ENCODE peak calls at places on chromosomes 7 and 10, in ten cellular contexts. T is heart right ventricle; I is foreskin keratinocyte; N is activated CD8-positive, alpha-beta memory T cell treated with anti-CD3 and anti-CD28 coated beads, Interleukin-2, amount 10 ng/mL, durations not matched to agents 7 days and 5 days; Y is stimulated activated naive CD8-positive, alpha-beta T cell treated with anti-CD3 and anti-CD28 coated beads, Interleukin-15, Interleukin-2, amounts not matched to agents 100 U/mL and 50 U/mL, for 24 hours; B is activated T-cell treated with anti-CD3 and anti-CD28 coated beads, Interleukin-2, amount 50 U/mL, for 72 hours; V is activated CD4-positive, alpha-beta T cell treated with anti-CD3 and anti-CD28 coated beads for 4 hours; W is neural progenitor cell; U is T-helper 9 cell; R is body of pancreas. O is an unnamed sample.

GRCh38 chr10:122861724-122862161 is 16.1 kb upstream of the CUZD1 start:
- DNase-seq in N (no peak), T (no peak), U (no peak), I (peak; percentile 72), R (no peak), Y (no peak), B (no peak), V (no peak), W (no peak), O (no peak)

GRCh38 chr10:48670978-48671913 is 13.4 kb upstream of the WDFY4 start:
- DNase-seq in U (no peak), B (no peak), R (no peak), Y (peak; percentile 32), T (no peak), I (no peak), W (peak; percentile 81), V (no peak), N (no peak), O (no peak)

GRCh38 chr10:126243976-126244375 is 144.3 kb downstream of the ADAM12 start:
- DNase-seq in Y (no peak), T (no peak), I (no peak), W (no peak), N (no peak), R (no peak), U (no peak), B (no peak), V (no peak), O (no peak)

GRCh38 chr7:24455813-24456525 is 117.3 kb upstream of the PALS2 start:
- DNase-seq in W (no peak), I (no peak), B (no peak), U (no peak), R (no peak), T (no peak), N (no peak), V (no peak), Y (no peak), O (no peak)

GRCh38 chr10:91006752-91007346 is 86.0 kb upstream of the ANKRD1 start:
- DNase-seq in R (no peak), B (no peak), I (no peak), Y (no peak), W (no peak), V (no peak), N (no peak), T (no peak), U (no peak), O (no peak)

GRCh38 chr7:127404282-127405049 is 12.0 kb upstream of the ZNF800 start:
- DNase-seq in N (no peak), I (no peak), B (no peak), Y (no peak), T (no peak), R (no peak), V (no peak), W (no peak), U (no peak), O (no peak)

GRCh38 chr10:33352154-33352553 is 17.7 kb upstream of the NRP1 start:
- DNase-seq in U (no peak), W (no peak), B (no peak), V (no peak), R (no peak), Y (no peak), N (no peak), T (no peak), I (no peak), O (no peak)

GRCh38 chr7:30472771-30473392 is 5.7 kb downstream of the NOD1 start:
- DNase-seq in I (no peak), T (no peak), W (no peak), R (no peak), N (peak; percentile 14), B (no peak), V (no peak), U (no peak), Y (no peak), O (no peak)

GRCh38 chr10:112875474-112876267 is 74.4 kb upstream of the TCF7L2 start:
- DNase-seq in U (no peak), T (no peak), Y (no peak), I (peak; percentile 30), V (no peak), W (no peak), N (no peak), B (peak; percentile 2), R (peak; percentile 28), O (no peak)

GRCh38 chr7:100863406-100863950 is 3.7 kb upstream of the TRIP6 start:
- DNase-seq in I (no peak), Y (no peak), U (no peak), R (peak; percentile 64), N (no peak), B (no peak), T (no peak), W (no peak), V (no peak), O (no peak)

GRCh38 chr10:113690749-113691148 is 11.0 kb downstream of the CASP7 start:
- DNase-seq in U (no peak), T (no peak), R (no peak), W (no peak), I (no peak), V (no peak), B (no peak), Y (no peak), N (no peak), O (no peak)

GRCh38 chr7:158815046-158815445 is 14.3 kb downstream of the ESYT2 start:
- DNase-seq in T (no peak), N (no peak), Y (no peak), U (no peak), R (no peak), V (no peak), B (no peak), W (peak; percentile 33), I (no peak), O (no peak)

GRCh38 chr7:104127204-104127603 is 80.6 kb downstream of the ORC5 start:
- DNase-seq in R (no peak), Y (no peak), I (no peak), W (no peak), V (no peak), B (no peak), N (no peak), U (no peak), T (no peak), O (no peak)

GRCh38 chr10:101029520-101030309 is 1.2 kb downstream of the PDZD7 start:
- DNase-seq in T (no peak), V (no peak), Y (no peak), B (no peak), W (peak; percentile 64), R (no peak), U (no peak), I (no peak), N (no peak), O (no peak)

GRCh38 chr10:99538287-99538917 is 5.7 kb downstream of the NKX2-3 start:
- DNase-seq in T (no peak), U (no peak), I (no peak), Y (no peak), B (no peak), N (no peak), W (no peak), V (no peak), R (no peak), O (no peak)

GRCh38 chr10:84783386-84783785 is 455.0 kb downstream of the CCSER2 start:
- DNase-seq in N (no peak), Y (no peak), V (no peak), R (peak; percentile 28), U (no peak), I (no peak), B (no peak), W (peak; percentile 65), T (peak; percentile 15), O (peak; percentile 55)

GRCh38 chr7:33534830-33535229 is 370.5 kb upstream of the BMPER start:
- DNase-seq in B (no peak), N (no peak), U (no peak), V (no peak), W (no peak), T (no peak), Y (no peak), I (no peak), R (no peak), O (no peak)

GRCh38 chr10:35040761-35041501 is 49.2 kb downstream of the CUL2 start:
- DNase-seq in T (no peak), U (no peak), B (no peak), Y (no peak), W (peak; percentile 75), N (no peak), V (no peak), R (no peak), I (peak; percentile 53), O (no peak)

GRCh38 chr10:78277734-78278404 is 244.2 kb downstream of the RPS24 start:
- DNase-seq in Y (no peak), T (peak; percentile 67), W (no peak), R (no peak), U (no peak), N (no peak), B (no peak), I (no peak), V (no peak), O (peak; percentile 47)

GRCh38 chr7:50591480-50592438 is 26.6 kb upstream of the DDC start:
- DNase-seq in V (no peak), U (no peak), R (no peak), W (peak; percentile 53), T (no peak), N (no peak), I (no peak), Y (no peak), B (no peak), O (no peak)

GRCh38 chr10:49649294-49649693 is 30.2 kb upstream of the C10orf53 start:
- DNase-seq in U (no peak), V (no peak), T (no peak), W (peak; percentile 28), R (no peak), I (no peak), Y (peak; percentile 59), N (peak; percentile 87), B (peak; percentile 30), O (no peak)

GRCh38 chr10:29304259-29305030 is 15.6 kb downstream of the LYZL1 start:
- DNase-seq in U (no peak), N (peak; percentile 47), V (no peak), R (peak; percentile 71), Y (peak; percentile 39), I (no peak), B (peak; percentile 29), T (peak; percentile 56), W (peak; percentile 82), O (peak; percentile 83)

GRCh38 chr7:73894851-73895441 is 34.0 kb downstream of the TMEM270 start:
- DNase-seq in Y (no peak), W (no peak), N (no peak), B (no peak), R (peak; percentile 54), T (peak; percentile 71), U (no peak), V (no peak), I (peak; percentile 21), O (no peak)

GRCh38 chr10:43294241-43294658 is 27.4 kb upstream of the RASGEF1A start:
- DNase-seq in W (no peak), U (peak; percentile 48), I (no peak), N (peak; percentile 86), Y (peak; percentile 32), T (no peak), B (peak; percentile 42), R (no peak), V (peak; percentile 27), O (no peak)

GRCh38 chr7:78279035-78279434 is 480.5 kb downstream of the PHTF2 start:
- DNase-seq in V (no peak), U (no peak), B (no peak), Y (no peak), I (peak; percentile 66), T (no peak), R (no peak), N (no peak), W (no peak), O (no peak)

GRCh38 chr7:19146699-19147098 is 1.5 kb upstream of the FERD3L start:
- DNase-seq in Y (no peak), T (no peak), W (peak; percentile 66), B (no peak), N (no peak), V (no peak), I (no peak), R (no peak), U (no peak), O (no peak)

GRCh38 chr7:79282882-79283602 is 170.4 kb downstream of the MAGI2 start:
- DNase-seq in W (no peak), T (no peak), Y (no peak), V (no peak), N (no peak), B (no peak), U (no peak), R (no peak), I (peak; percentile 64), O (no peak)

GRCh38 chr10:35577915-35578607 is 27.1 kb upstream of the GJD4 start:
- DNase-seq in V (no peak), W (no peak), B (no peak), Y (no peak), N (no peak), T (no peak), U (no peak), R (no peak), I (no peak), O (no peak)